ENCODE peak calls at places on chromosomes 3 and 15, in four cellular contexts. V is Panc1, X is left ventricle myocardium inferior, R is left lung. G is an unnamed sample.

GRCh38 chr3:151544164-151544548 is 83.3 kb upstream of the IGSF10 start:
- DNase-seq in V (no peak), X (no peak), R (no peak), G (no peak)

GRCh38 chr3:31159331-31160039 is 265.0 kb upstream of the GADL1 start:
- DNase-seq in V (no peak), X (no peak), R (no peak), G (no peak)

GRCh38 chr3:19293295-19293694 is 145.0 kb downstream of the KCNH8 start:
- DNase-seq in V (no peak), X (no peak), R (no peak), G (no peak)

GRCh38 chr15:69271217-69271616 is 27.5 kb upstream of the PAQR5 start:
- DNase-seq in V (no peak), X (no peak), R (no peak), G (no peak)

GRCh38 chr3:62587169-62587568 is 213.8 kb upstream of the FEZF2 start:
- DNase-seq in V (no peak), X (no peak), R (no peak), G (no peak)

GRCh38 chr3:126159476-126159875 is 20.9 kb downstream of the ALDH1L1 start:
- DNase-seq in V (no peak), X (no peak), R (no peak), G (no peak)

GRCh38 chr15:101017935-101018849 is 99.0 kb downstream of the LRRK1 start:
- DNase-seq in V (no peak), X (no peak), R (no peak), G (no peak)

GRCh38 chr3:88188436-88188835 is 38.7 kb downstream of the C3orf38 start:
- DNase-seq in V (no peak), X (peak), R (no peak), G (no peak)

GRCh38 chr3:180295811-180296210 is 259.1 kb upstream of the PEX5L start:
- DNase-seq in V (no peak), X (no peak), R (no peak), G (no peak)

GRCh38 chr15:95180530-95180929 is 949.2 kb downstream of the MCTP2 start:
- DNase-seq in V (no peak), X (no peak), R (no peak), G (no peak)

GRCh38 chr15:99669250-99669649 is 64.0 kb downstream of the LYSMD4 start:
- DNase-seq in V (no peak), X (no peak), R (no peak), G (no peak)

GRCh38 chr3:114597012-114597411 is 303.2 kb downstream of the TIGIT start:
- DNase-seq in V (no peak), X (no peak), R (no peak), G (peak)

GRCh38 chr3:141851411-141851810 is 25.0 kb upstream of the ATP1B3 start:
- DNase-seq in V (no peak), X (no peak), R (no peak), G (no peak)

GRCh38 chr15:99155961-99156443 is 51.1 kb downstream of the SYNM start:
- DNase-seq in V (no peak), X (no peak), R (no peak), G (no peak)

GRCh38 chr3:104126864-104127553 is 1239.7 kb upstream of the ALCAM start:
- DNase-seq in V (no peak), X (no peak), R (no peak), G (no peak)

GRCh38 chr3:71785594-71786472 is 885 bp upstream of the PROK2 start:
- DNase-seq in V (no peak), X (no peak), R (no peak), G (no peak)

GRCh38 chr15:59976480-59976879 is 27.6 kb upstream of the FOXB1 start:
- DNase-seq in V (no peak), X (no peak), R (no peak), G (no peak)

GRCh38 chr3:50605901-50606326 is 5.7 kb downstream of the CISH start:
- DNase-seq in V (no peak), X (no peak), R (no peak), G (no peak)

GRCh38 chr3:108153451-108153981 is 62.7 kb upstream of the CD47 start:
- DNase-seq in V (no peak), X (no peak), R (no peak), G (peak)

DNA sequence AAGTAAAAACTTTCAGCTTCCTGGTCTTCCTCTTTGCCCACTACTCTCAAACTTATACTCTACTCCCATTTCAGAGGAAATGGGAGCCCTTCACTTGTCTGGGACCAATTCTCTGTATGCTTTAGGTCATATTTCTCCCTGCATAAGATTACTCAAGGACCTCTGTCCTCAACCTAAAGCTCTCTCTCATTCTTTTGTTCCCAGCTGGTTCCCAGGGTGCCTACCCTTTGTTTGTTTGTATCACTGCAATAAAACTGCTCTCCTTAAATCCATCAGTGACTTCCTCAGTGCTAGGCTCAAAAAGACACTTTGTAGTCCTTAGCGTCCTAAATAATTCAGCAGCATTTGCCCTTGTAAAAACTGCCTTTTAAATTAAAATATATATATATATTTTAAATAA is 2.9 kb downstream of the NGRN start:
- DNase-seq in V (no peak), X (no peak), R (no peak), G (no peak)
- H3K27ac ChIP-seq in V (peak), X (no peak), R (no peak), G (no peak)

DNA sequence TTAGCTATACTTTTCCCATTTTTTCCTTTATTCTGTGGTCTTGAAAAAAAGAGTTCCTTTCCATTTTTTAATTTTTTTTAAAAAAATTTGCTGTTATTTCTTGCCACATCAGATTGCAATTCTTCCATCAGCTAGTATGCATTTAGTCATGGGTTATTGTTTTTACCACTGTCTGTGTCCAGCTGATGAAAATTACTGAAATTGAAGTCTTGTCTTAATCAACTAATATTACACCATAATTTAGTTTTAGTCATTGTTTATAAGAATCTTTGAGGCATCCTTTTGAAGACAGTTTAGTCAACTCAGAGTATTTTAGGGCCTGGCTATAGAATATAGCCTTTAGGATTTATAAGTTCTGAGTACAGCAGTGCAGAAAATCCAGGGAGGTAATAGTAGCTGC is 172.1 kb downstream of the LRTM1 start:
- DNase-seq in V (no peak), X (no peak), R (no peak), G (no peak)
- H3K27ac ChIP-seq in V (no peak), X (no peak), R (no peak), G (no peak)

DNA sequence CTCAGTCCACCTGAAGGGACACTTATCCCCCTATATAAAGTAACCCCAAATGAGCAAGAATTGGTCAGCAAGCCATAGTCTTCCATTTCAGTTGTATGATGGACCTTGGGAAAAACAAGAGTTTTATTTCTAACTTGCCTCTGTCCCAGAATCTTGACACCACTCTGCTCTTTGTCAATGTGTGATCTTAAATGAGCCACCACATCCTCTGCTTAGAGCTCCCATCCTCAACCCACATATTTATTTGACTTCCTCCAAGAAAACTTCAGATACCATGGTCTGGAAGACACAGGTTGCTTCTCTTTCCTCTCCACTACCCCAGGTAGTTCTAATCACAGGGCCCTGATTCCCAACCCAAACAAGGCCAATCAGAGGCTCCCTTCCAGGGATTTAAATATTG is 64.5 kb downstream of the MTHFS start:
- DNase-seq in V (no peak), X (no peak), R (no peak), G (no peak)
- H3K27ac ChIP-seq in V (no peak), X (no peak), R (no peak), G (no peak)

DNA sequence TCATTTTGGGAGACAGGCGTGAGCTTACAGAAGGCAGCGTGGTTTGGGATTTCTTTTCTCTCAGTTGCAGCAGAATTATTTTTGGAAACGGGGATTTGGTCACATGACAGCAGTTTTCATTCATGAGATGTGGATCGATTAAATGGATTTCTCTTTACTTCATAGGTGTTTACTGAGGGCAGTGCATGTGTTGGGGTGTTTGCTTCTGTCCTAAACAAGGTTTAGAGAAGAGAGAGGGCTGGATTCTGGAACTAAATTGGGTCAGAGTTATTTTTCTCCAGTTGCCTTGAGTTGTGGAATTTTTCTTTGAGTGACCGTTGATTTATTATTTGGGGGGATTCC is 18.6 kb upstream of the TRAK1 start:
- DNase-seq in V (no peak), X (no peak), R (no peak), G (no peak)
- H3K27ac ChIP-seq in V (peak), X (peak), R (peak), G (peak)

GRCh38 chr15:25776071-25776740 is 86.9 kb downstream of the ATP10A start:
- DNase-seq in V (no peak), X (no peak), R (no peak), G (no peak)
- H3K27ac ChIP-seq in V (no peak), X (peak), R (no peak), G (no peak)

GRCh38 chr3:39448506-39449233 is 18.8 kb upstream of the MOBP start:
- DNase-seq in V (no peak), X (no peak), R (no peak), G (no peak)

GRCh38 chr3:39445927-39446326 is 21.6 kb upstream of the MOBP start:
- DNase-seq in V (no peak), X (no peak), R (no peak), G (no peak)

GRCh38 chr3:39446444-39446843 is 21.0 kb upstream of the MOBP start:
- DNase-seq in V (no peak), X (no peak), R (no peak), G (no peak)

GRCh38 chr3:39449796-39450195 is 17.7 kb upstream of the MOBP start:
- DNase-seq in V (no peak), X (no peak), R (no peak), G (no peak)

DNA sequence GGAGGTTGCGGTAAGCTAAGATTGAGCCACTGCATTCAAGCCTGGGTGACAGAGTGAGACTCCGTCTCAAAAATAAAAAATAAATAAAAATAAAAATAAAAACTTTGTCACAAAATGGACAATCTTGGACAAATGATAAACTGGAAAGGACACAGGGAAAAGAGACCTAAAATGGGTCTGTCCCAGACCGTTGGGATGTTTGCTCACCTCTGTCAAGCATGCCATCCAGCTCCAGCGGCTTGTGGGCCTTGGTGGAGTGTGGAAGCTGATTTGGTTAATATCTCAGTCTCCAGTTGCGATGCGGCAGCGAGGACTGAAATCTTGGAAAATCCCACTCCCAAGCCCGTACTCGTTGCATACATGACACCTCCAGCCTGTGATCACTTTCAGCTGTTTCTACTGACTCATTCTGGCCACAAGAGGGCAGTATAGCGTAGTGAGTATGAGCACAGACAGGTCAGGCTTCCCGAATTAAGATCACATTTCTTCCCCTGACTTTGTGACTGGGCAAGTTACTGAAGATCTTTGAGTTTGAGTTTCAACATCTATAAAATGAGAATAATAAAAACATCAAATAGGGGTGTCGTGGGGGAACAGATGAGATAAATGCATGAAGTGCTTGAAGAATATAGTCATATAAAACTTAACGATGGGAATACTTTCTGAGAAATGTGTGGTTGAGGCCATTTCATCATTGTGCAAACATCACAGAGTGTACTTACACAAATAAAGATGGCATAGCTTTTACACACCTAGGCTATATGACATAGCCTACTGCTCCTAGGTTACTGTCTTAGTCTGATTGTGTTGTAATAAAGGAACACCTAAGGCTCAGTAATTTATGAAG is 19.6 kb upstream of the MOBP start:
- DNase-seq in V (peak), X (no peak), R (peak), G (peak)
- H3K27ac ChIP-seq in V (no peak), X (no peak), R (no peak), G (no peak)

G was measured in HCT116.